ENCODE peak calls at places on chromosomes 3 and 15, in five cellular contexts. L is dorsolateral prefrontal cortex; Y is mesothelial cell of epicardium; O is NCI-H1417; D is stimulated activated CD4-positive, alpha-beta T cell treated with anti-CD3 and anti-CD28 coated beads, Interleukin-15, amount 100 ng/mL, for 1 hour. Z is an unnamed sample.
A peak's percentile ranks its signal among the peaks of the same experiment; 100 is the strongest.

GRCh38 chr3:76028816-76029215 is 243.5 kb upstream of the ZNF717 start:
- DNase-seq in Y (no peak), L (no peak), D (no peak), O (no peak), Z (no peak)

GRCh38 chr3:59820352-59820934 is 770.6 kb upstream of the CFAP20DC start:
- DNase-seq in D (no peak), L (no peak), Y (no peak), O (no peak), Z (no peak)

GRCh38 chr15:35979608-35980007 is 433.6 kb upstream of the DPH6 start:
- DNase-seq in O (no peak), D (no peak), L (no peak), Y (no peak), Z (no peak)

GRCh38 chr15:46091860-46092450 is 457.1 kb downstream of the SQOR start:
- DNase-seq in D (no peak), O (peak; percentile 5), Y (no peak), L (no peak), Z (peak; percentile 25)

GRCh38 chr3:150309557-150309956 is 98.5 kb upstream of the TSC22D2 start:
- DNase-seq in D (no peak), L (no peak), O (no peak), Y (no peak), Z (no peak)

GRCh38 chr3:67521053-67521646 is 133.3 kb downstream of the SUCLG2 start:
- DNase-seq in L (no peak), O (no peak), Y (no peak), D (no peak), Z (no peak)

GRCh38 chr3:58572013-58572633 is 5.1 kb downstream of the FAM107A start:
- DNase-seq in Y (no peak), D (no peak), L (no peak), O (no peak), Z (no peak)

GRCh38 chr3:169581633-169582032 is 81.9 kb downstream of the MECOM start:
- DNase-seq in Y (no peak), D (no peak), L (no peak), O (no peak), Z (no peak)

GRCh38 chr3:67620869-67621268 is 33.5 kb downstream of the SUCLG2 start:
- DNase-seq in Y (no peak), O (no peak), L (no peak), D (no peak), Z (no peak)

GRCh38 chr15:39392469-39393047 is 188.3 kb upstream of the THBS1 start:
- DNase-seq in L (no peak), D (no peak), O (no peak), Y (no peak), Z (no peak)

GRCh38 chr3:179233043-179233442 is 17.9 kb downstream of the KCNMB3 start:
- DNase-seq in O (no peak), D (no peak), Y (no peak), L (no peak), Z (no peak)

GRCh38 chr15:67422296-67422695 is 98.6 kb upstream of the C15orf61 start:
- DNase-seq in D (no peak), O (no peak), L (no peak), Y (no peak), Z (no peak)

GRCh38 chr3:122857019-122857418 is 62.1 kb downstream of the SLC49A4 start:
- DNase-seq in Y (no peak), O (no peak), D (no peak), L (no peak), Z (no peak)

GRCh38 chr3:182709306-182709705 is 84.0 kb upstream of the ATP11B start:
- DNase-seq in Y (no peak), O (no peak), D (no peak), L (no peak), Z (no peak)

GRCh38 chr3:177522051-177522450 is 324.8 kb upstream of the TBL1XR1 start:
- DNase-seq in L (no peak), D (no peak), Y (no peak), O (no peak), Z (no peak)

GRCh38 chr15:92062505-92062904 is 209.0 kb downstream of the SLCO3A1 start:
- DNase-seq in D (no peak), O (no peak), L (no peak), Y (no peak), Z (no peak)

GRCh38 chr15:88834211-88834812 is 31.1 kb downstream of the ACAN start:
- DNase-seq in D (no peak), O (no peak), Y (no peak), L (peak; percentile 58), Z (no peak)

GRCh38 chr3:115814778-115815380 is 191.6 kb downstream of the GAP43 start:
- DNase-seq in L (peak; percentile 89), Y (peak; percentile 50), O (peak; percentile 70), D (peak; percentile 40), Z (peak; percentile 61)

GRCh38 chr3:151008699-151009098 is 36.2 kb upstream of the CLRN1 start:
- DNase-seq in L (no peak), O (peak; percentile 17), D (no peak), Y (no peak), Z (no peak)

GRCh38 chr15:34708422-34708821 is 46.4 kb downstream of the GJD2 start:
- DNase-seq in O (peak; percentile 51), Y (no peak), L (peak; percentile 39), D (no peak), Z (peak; percentile 20)